ENCODE peak calls at places on chromosomes 11 and 22, in ten cellular contexts. G, T, C, F, K, X, O, D, P and V are unnamed samples.

GRCh38 chr11:36075053-36075452 is 131.2 kb downstream of the LDLRAD3 start:
- DNase-seq in G (no peak), T (no peak), C (no peak), F (no peak), K (no peak), X (no peak), O (no peak), D (no peak), P (no peak), V (no peak)

GRCh38 chr22:24759765-24760164 is 14.8 kb downstream of the PIWIL3 start:
- DNase-seq in G (no peak), T (no peak), C (no peak), F (no peak), K (no peak), X (no peak), O (no peak), D (no peak), P (no peak), V (no peak)

GRCh38 chr11:3855808-3856491 is 486 bp downstream of the STIM1 start:
- DNase-seq in G (no peak), T (no peak), C (peak), F (no peak), K (peak), X (peak), O (peak), D (peak), P (no peak), V (no peak)

GRCh38 chr11:44813401-44813800 is 86.6 kb downstream of the TSPAN18 start:
- DNase-seq in G (no peak), T (no peak), C (no peak), F (no peak), K (no peak), X (no peak), O (no peak), D (no peak), P (no peak), V (no peak)

GRCh38 chr22:35752172-35752832 is 34.6 kb downstream of the APOL5 start:
- DNase-seq in G (no peak), T (no peak), C (no peak), F (no peak), K (peak), X (no peak), O (no peak), D (no peak), P (no peak), V (peak)

GRCh38 chr11:42175203-42175602 is 715.8 kb upstream of the LRRC4C start:
- DNase-seq in G (no peak), T (no peak), C (no peak), F (no peak), K (no peak), X (no peak), O (no peak), D (no peak), P (no peak), V (no peak)

GRCh38 chr11:64342869-64343739 is 3.1 kb downstream of the CCDC88B start:
- DNase-seq in G (no peak), T (no peak), C (no peak), F (no peak), K (no peak), X (no peak), O (no peak), D (no peak), P (no peak), V (no peak)

GRCh38 chr11:44725016-44725651 is 1.6 kb upstream of the TSPAN18 start:
- DNase-seq in G (no peak), T (no peak), C (no peak), F (no peak), K (peak), X (no peak), O (no peak), D (no peak), P (no peak), V (no peak)

GRCh38 chr11:46181843-46182424 is 60.7 kb upstream of the PHF21A start:
- DNase-seq in G (no peak), T (no peak), C (no peak), F (no peak), K (no peak), X (no peak), O (no peak), D (no peak), P (no peak), V (no peak)

GRCh38 chr22:49869091-49869830 is 15.6 kb downstream of the ZBED4 start:
- DNase-seq in G (no peak), T (no peak), C (no peak), F (no peak), K (no peak), X (no peak), O (no peak), D (no peak), P (no peak), V (no peak)

GRCh38 chr11:66359662-66360087 is 11.9 kb downstream of the SLC29A2 start:
- DNase-seq in G (no peak), T (no peak), C (no peak), F (no peak), K (peak), X (no peak), O (no peak), D (no peak), P (no peak), V (no peak)

GRCh38 chr11:111205622-111206385 is 39.7 kb upstream of the POU2AF2 start:
- DNase-seq in G (no peak), T (no peak), C (no peak), F (no peak), K (no peak), X (no peak), O (no peak), D (no peak), P (no peak), V (no peak)

GRCh38 chr11:114348200-114349191 is 51.8 kb downstream of the C11orf71 start:
- DNase-seq in G (peak), T (peak), C (peak), F (no peak), K (peak), X (no peak), O (peak), D (no peak), P (peak), V (no peak)

GRCh38 chr22:37808294-37808657 is 542 bp downstream of the GCAT start:
- DNase-seq in G (no peak), T (no peak), C (no peak), F (no peak), K (peak), X (no peak), O (no peak), D (no peak), P (no peak), V (no peak)

GRCh38 chr22:39524089-39524752 is 3.9 kb downstream of the ATF4 start:
- DNase-seq in G (no peak), T (no peak), C (no peak), F (no peak), K (no peak), X (no peak), O (no peak), D (no peak), P (no peak), V (no peak)
- TF ChIP-seq POLR2AphosphoS5 in G (peak), T (peak), C (no peak), F (peak), K (peak), X (no peak), O (no peak), D (peak), P (no peak), V (peak)

DNA sequence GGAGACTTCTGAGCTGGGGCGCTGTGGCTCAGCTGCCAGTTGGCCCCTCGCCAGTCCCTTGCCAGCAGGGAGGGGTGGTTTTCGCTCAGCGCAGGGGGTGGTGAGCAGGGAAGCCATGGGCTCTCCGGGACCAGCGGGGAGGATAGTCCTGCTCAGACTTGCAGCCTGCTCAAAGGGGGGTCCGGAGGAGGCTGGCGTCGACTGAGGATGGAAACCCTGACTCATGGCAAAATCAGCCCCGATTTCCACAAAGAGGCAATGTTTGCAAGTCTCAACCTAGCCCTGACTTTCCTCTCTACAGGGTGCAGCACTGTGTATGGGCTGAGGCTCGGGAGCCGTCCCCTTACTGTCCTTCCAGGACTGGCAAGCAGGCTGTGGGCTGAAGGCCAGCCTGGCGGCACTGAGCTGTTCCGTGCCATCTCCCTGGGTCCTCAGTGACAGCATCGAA is 35.1 kb downstream of the FBLN1 start:
- DNase-seq in G (no peak), T (no peak), C (peak), F (no peak), K (no peak), X (no peak), O (peak), D (peak), P (peak), V (no peak)
- TF ChIP-seq POLR2AphosphoS5 in G (no peak), T (no peak), C (peak), F (no peak), K (no peak), X (no peak), O (peak), D (peak), P (peak), V (no peak)

DNA sequence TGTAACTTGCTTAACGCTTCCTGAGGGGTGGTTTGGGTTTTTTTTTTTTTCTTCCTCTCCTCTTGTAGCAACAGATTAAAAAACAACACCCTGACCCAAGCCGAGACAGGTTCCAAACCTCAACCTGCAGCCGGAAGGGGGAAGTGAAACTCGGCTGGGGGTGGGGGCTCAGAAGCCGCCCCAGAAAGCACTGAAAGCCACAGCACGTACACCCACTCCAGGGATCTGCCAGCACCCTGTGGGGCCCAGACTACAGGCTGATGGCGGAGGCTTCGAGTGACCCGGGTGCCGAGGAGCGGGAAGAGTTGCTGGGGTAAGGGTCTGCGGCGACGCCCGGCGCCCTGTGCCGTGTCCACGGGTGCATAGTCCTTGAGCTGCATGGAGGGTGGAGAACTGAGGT is at the start of gene LSP1:
- DNase-seq in G (no peak), T (no peak), C (peak), F (peak), K (no peak), X (no peak), O (peak), D (no peak), P (no peak), V (peak)
- TF ChIP-seq POLR2AphosphoS5 in G (no peak), T (no peak), C (no peak), F (peak), K (no peak), X (no peak), O (peak), D (no peak), P (no peak), V (peak)

GRCh38 chr11:12215192-12215591 is 104.8 kb downstream of the MICAL2 start:
- DNase-seq in G (no peak), T (no peak), C (no peak), F (no peak), K (peak), X (no peak), O (no peak), D (no peak), P (no peak), V (no peak)
- TF ChIP-seq POLR2AphosphoS5 in G (no peak), T (no peak), C (no peak), F (no peak), K (no peak), X (no peak), O (no peak), D (no peak), P (no peak), V (no peak)